ENCODE peak calls at places on chromosomes 2 and 18, in six cellular contexts. D, G, T, Z, J and E are unnamed samples.

GRCh38 chr2:149023091-149023490 is 15.4 kb upstream of the LYPD6B start:
- DNase-seq in J (no peak), D (no peak), T (no peak), Z (no peak), G (no peak), E (no peak)

GRCh38 chr2:233935426-233935825 is 18.3 kb downstream of the TRPM8 start:
- DNase-seq in G (no peak), Z (no peak), D (no peak), J (no peak), T (no peak), E (no peak)

GRCh38 chr2:68831688-68832087 is 39.5 kb downstream of the BMP10 start:
- DNase-seq in Z (no peak), T (no peak), G (no peak), D (no peak), J (no peak), E (no peak)

GRCh38 chr2:202026507-202026906 is 7.1 kb upstream of the FZD7 start:
- DNase-seq in T (no peak), D (no peak), J (no peak), Z (no peak), G (no peak), E (no peak)

GRCh38 chr2:127423476-127423840 is 5.2 kb downstream of the PROC start:
- DNase-seq in T (no peak), J (peak; percentile 6), D (peak; percentile 38), Z (no peak), G (no peak), E (no peak)

GRCh38 chr18:65975536-65975935 is 224.7 kb downstream of the CDH7 start:
- DNase-seq in T (no peak), D (no peak), J (no peak), Z (no peak), G (no peak), E (no peak)

GRCh38 chr2:120736955-120737801 is 1.5 kb downstream of the GLI2 start:
- DNase-seq in T (peak; percentile 69), Z (no peak), G (peak; percentile 66), D (no peak), J (no peak), E (peak; percentile 30)

GRCh38 chr2:1081411-1082225 is 131.0 kb downstream of the SNTG2 start:
- DNase-seq in T (no peak), J (no peak), G (no peak), D (no peak), Z (no peak), E (no peak)

GRCh38 chr2:88721268-88721667 is 29.8 kb downstream of the RPIA start:
- DNase-seq in D (no peak), G (no peak), J (no peak), T (no peak), Z (no peak), E (no peak)

GRCh38 chr2:176583530-176584101 is 314.4 kb downstream of the MTX2 start:
- DNase-seq in T (no peak), J (no peak), Z (no peak), G (no peak), D (no peak), E (no peak)

GRCh38 chr2:170236639-170237037 is 58.7 kb downstream of the MYO3B start:
- DNase-seq in D (peak; percentile 57), G (no peak), J (no peak), T (no peak), Z (no peak), E (no peak)

GRCh38 chr18:37524546-37525301 is 40.9 kb downstream of the CELF4 start:
- DNase-seq in Z (no peak), D (no peak), T (no peak), G (no peak), J (no peak), E (no peak)

GRCh38 chr2:221572180-221572820 is at the start of gene EPHA4:
- DNase-seq in G (peak; percentile 86), T (peak; percentile 88), D (peak; percentile 84), J (peak; percentile 83), Z (peak; percentile 87), E (peak; percentile 90)

GRCh38 chr2:61536086-61536722 is 2.0 kb downstream of the XPO1 start:
- DNase-seq in D (peak; percentile 71), T (no peak), G (peak; percentile 35), Z (no peak), J (no peak), E (no peak)

GRCh38 chr2:203758841-203759691 is 52.6 kb downstream of the CD28 start:
- DNase-seq in T (no peak), D (no peak), J (no peak), G (no peak), Z (no peak), E (peak; percentile 48)

GRCh38 chr18:48943736-48944527 is 6.8 kb downstream of the SMAD7 start:
- DNase-seq in T (no peak), D (no peak), Z (no peak), G (no peak), J (no peak), E (no peak)

GRCh38 chr2:183608747-183609146 is 484.5 kb downstream of the NUP35 start:
- DNase-seq in J (no peak), T (no peak), G (no peak), Z (no peak), D (no peak), E (no peak)

GRCh38 chr2:125169022-125169763 is 1144.1 kb downstream of the CNTNAP5 start:
- DNase-seq in Z (no peak), J (no peak), G (no peak), T (no peak), D (no peak), E (no peak)

GRCh38 chr2:60437080-60437765 is 116.2 kb downstream of the BCL11A start:
- DNase-seq in Z (no peak), J (no peak), G (no peak), T (no peak), D (no peak), E (no peak)

GRCh38 chr2:145410096-145410495 is 890.2 kb upstream of the ZEB2 start:
- DNase-seq in G (no peak), Z (no peak), T (no peak), D (no peak), J (no peak), E (no peak)

GRCh38 chr18:48552130-48552529 is 13.3 kb downstream of the CTIF start:
- DNase-seq in D (no peak), G (no peak), T (no peak), J (no peak), Z (no peak), E (no peak)

GRCh38 chr2:237629739-237630138 is 2.4 kb downstream of the LRRFIP1 start:
- DNase-seq in T (no peak), D (no peak), G (no peak), Z (no peak), J (no peak), E (no peak)

GRCh38 chr2:33723322-33723721 is 124.2 kb upstream of the FAM98A start:
- DNase-seq in D (no peak), J (no peak), Z (no peak), T (no peak), G (no peak), E (no peak)

GRCh38 chr18:64288446-64288845 is 139.6 kb upstream of the LINC00305 start:
- DNase-seq in T (no peak), G (no peak), Z (no peak), J (no peak), D (no peak), E (no peak)